ENCODE peak calls at places on chromosomes 16 and 17, in six cellular contexts. R is H9, L is IMR-90, U is neuronal stem cell, W is H1, A is trophoblast cell. J is an unnamed sample.
A peak's percentile ranks its signal among the peaks of the same experiment; 100 is the strongest.

GRCh38 chr17:34370997-34371395 is 8.0 kb upstream of the CCL1 start:
- DNase-seq in U (no peak), A (no peak), W (no peak), L (peak; percentile 12), R (peak; percentile 8), J (no peak)

GRCh38 chr17:31488264-31488981 is 96.9 kb downstream of the RAB11FIP4 start:
- DNase-seq in A (no peak), W (no peak), R (peak; percentile 61), L (no peak), U (no peak), J (no peak)

GRCh38 chr16:87123356-87124001 is 193.7 kb downstream of the C16orf95 start:
- DNase-seq in W (no peak), U (no peak), L (no peak), R (no peak), A (no peak), J (peak; percentile 42)

GRCh38 chr17:47237841-47238240 is 15.8 kb upstream of the ITGB3 start:
- DNase-seq in U (no peak), R (no peak), A (no peak), W (no peak), L (no peak), J (no peak)

GRCh38 chr16:35525979-35526590 is 2066.7 kb downstream of the TP53TG3F start:
- DNase-seq in U (no peak), L (no peak), W (no peak), R (no peak), A (no peak), J (no peak)

GRCh38 chr17:50631195-50631907 is 3.3 kb upstream of the ABCC3 start:
- DNase-seq in A (no peak), L (no peak), U (no peak), R (no peak), W (no peak), J (no peak)

GRCh38 chr17:29566473-29567361 is at the start of gene ABHD15:
- DNase-seq in A (peak; percentile 70), L (peak; percentile 59), U (peak; percentile 55), R (peak; percentile 65), W (peak; percentile 81), J (peak; percentile 78)

GRCh38 chr16:888901-889570 is 81.7 kb downstream of the LMF1 start:
- DNase-seq in A (no peak), L (no peak), U (no peak), W (no peak), R (no peak), J (no peak)

GRCh38 chr17:78208486-78208885 is 5.6 kb upstream of the BIRC5 start:
- DNase-seq in U (no peak), W (no peak), L (no peak), A (no peak), R (no peak), J (no peak)

GRCh38 chr16:80147021-80147680 is 393.6 kb upstream of the DYNLRB2 start:
- DNase-seq in U (no peak), A (no peak), R (no peak), W (no peak), L (no peak), J (no peak)

GRCh38 chr17:57380055-57380356 is 123.7 kb downstream of the MSI2 start:
- DNase-seq in L (no peak), R (no peak), W (no peak), A (no peak), U (no peak), J (no peak)

GRCh38 chr17:50603340-50603739 is 31.3 kb upstream of the ABCC3 start:
- DNase-seq in L (no peak), U (no peak), W (no peak), R (peak; percentile 77), A (peak; percentile 22), J (no peak)

GRCh38 chr17:488993-489757 is 136.6 kb upstream of the RPH3AL start:
- DNase-seq in A (no peak), R (peak; percentile 68), W (no peak), L (peak; percentile 20), U (peak; percentile 51), J (peak; percentile 61)

GRCh38 chr17:76675648-76676047 is 32.1 kb upstream of the ST6GALNAC1 start:
- DNase-seq in L (no peak), A (no peak), R (no peak), U (no peak), W (no peak), J (no peak)

GRCh38 chr17:76672892-76673291 is 29.3 kb upstream of the ST6GALNAC1 start:
- DNase-seq in W (no peak), A (no peak), L (no peak), U (no peak), R (no peak), J (no peak)

GRCh38 chr17:76676629-76677028 is 33.1 kb upstream of the ST6GALNAC1 start:
- DNase-seq in R (no peak), L (no peak), W (no peak), A (no peak), U (no peak), J (no peak)

GRCh38 chr17:76673729-76674128 is 30.2 kb upstream of the ST6GALNAC1 start:
- DNase-seq in L (no peak), R (no peak), A (no peak), W (no peak), U (no peak), J (no peak)

GRCh38 chr17:76674600-76674999 is 31.0 kb upstream of the ST6GALNAC1 start:
- DNase-seq in R (no peak), U (no peak), A (no peak), L (no peak), W (no peak), J (no peak)
- H3K4me1 ChIP-seq in R (peaks cover 5% of the 10 kb centered on the region), U (peaks cover 6% of the 10 kb centered on the region), A (peaks cover 6% of the 10 kb centered on the region), L (peaks cover 8% of the 10 kb centered on the region), W (peaks cover 10% of the 10 kb centered on the region), J (peaks cover 9% of the 10 kb centered on the region)

GRCh38 chr17:61469474-61469873 is 17.3 kb downstream of the TBX4 start:
- DNase-seq in R (no peak), L (no peak), U (no peak), W (no peak), A (no peak), J (no peak)

GRCh38 chr17:61470530-61471136 is 18.4 kb downstream of the TBX4 start:
- DNase-seq in A (peak; percentile 10), W (no peak), U (no peak), R (peak; percentile 61), L (no peak), J (no peak)

GRCh38 chr17:61467416-61468262 is 15.4 kb downstream of the TBX4 start:
- DNase-seq in R (peak; percentile 84), L (peak; percentile 52), U (no peak), W (peak; percentile 94), A (no peak), J (peak; percentile 54)

GRCh38 chr17:61468263-61468907 is 16.2 kb downstream of the TBX4 start:
- DNase-seq in R (no peak), A (no peak), U (no peak), W (no peak), L (peak; percentile 79), J (peak; percentile 52)

DNA sequence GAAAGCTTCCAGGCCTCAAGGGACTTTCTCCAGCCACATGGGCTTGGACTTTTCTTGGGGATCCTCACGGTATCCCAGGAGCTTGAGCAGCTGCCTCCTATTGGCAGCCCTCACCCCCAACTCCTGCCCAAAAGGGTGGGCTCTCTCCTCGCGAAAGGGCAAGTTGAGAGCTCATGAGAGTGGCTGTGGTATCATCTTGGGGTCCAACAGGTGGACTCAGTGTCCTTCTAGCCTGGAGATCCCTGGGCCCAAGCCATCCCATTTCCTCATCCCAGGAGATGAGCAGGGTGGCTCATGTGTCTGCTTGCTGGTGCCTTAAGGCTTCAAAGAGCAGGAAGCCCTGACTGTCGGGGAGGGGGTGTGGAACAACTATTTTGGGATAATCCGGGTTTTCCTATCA is 17.7 kb downstream of the TBX4 start:
- DNase-seq in R (peak; percentile 25), A (no peak), W (no peak), L (no peak), U (no peak), J (no peak)
- H4K91ac ChIP-seq in R (no peak overlapping the region), A (no peak overlapping the region), W (no peak overlapping the region), L (no peak overlapping the region), U (no peak overlapping the region), J (no peak overlapping the region)

GRCh38 chr17:8857919-8858318 is 9.6 kb downstream of the PIK3R6 start:
- DNase-seq in U (no peak), W (no peak), A (peak; percentile 35), R (peak; percentile 75), L (peak; percentile 42), J (no peak)

GRCh38 chr17:8859804-8860430 is 7.6 kb downstream of the PIK3R6 start:
- DNase-seq in A (no peak), U (no peak), W (no peak), R (peak; percentile 26), L (no peak), J (no peak)

GRCh38 chr17:8856869-8857575 is 10.5 kb downstream of the PIK3R6 start:
- DNase-seq in W (no peak), U (no peak), R (peak; percentile 22), A (no peak), L (no peak), J (no peak)

GRCh38 chr17:8861482-8862181 is 5.8 kb downstream of the PIK3R6 start:
- DNase-seq in L (no peak), U (no peak), A (no peak), W (no peak), R (peak; percentile 23), J (no peak)

GRCh38 chr17:8859029-8859803 is 8.3 kb downstream of the PIK3R6 start:
- DNase-seq in R (peak; percentile 31), L (peak; percentile 8), W (no peak), A (peak; percentile 62), U (no peak), J (peak; percentile 11)
- H2BK5ac ChIP-seq in R (no peak overlapping the region), L (no peak overlapping the region), W (peak overlapping the region; percentile 18), A (no peak overlapping the region), U (no peak overlapping the region), J (peak overlapping the region; percentile 35)

GRCh38 chr17:75396025-75396424 is 9.5 kb downstream of the GRB2 start:
- DNase-seq in L (no peak), A (no peak), W (no peak), R (no peak), U (no peak), J (no peak)

GRCh38 chr17:75394332-75394918 is 11.1 kb downstream of the GRB2 start:
- DNase-seq in U (no peak), A (no peak), R (no peak), W (peak; percentile 53), L (no peak), J (peak; percentile 24)

GRCh38 chr17:75390982-75391381 is 14.5 kb downstream of the GRB2 start:
- DNase-seq in R (no peak), U (no peak), A (no peak), W (no peak), L (peak; percentile 39), J (no peak)

GRCh38 chr17:75393523-75394331 is 11.8 kb downstream of the GRB2 start:
- DNase-seq in R (peak; percentile 100), U (peak; percentile 98), W (peak; percentile 98), L (peak; percentile 98), A (peak; percentile 93), J (peak; percentile 99)

GRCh38 chr17:75392559-75392958 is 12.9 kb downstream of the GRB2 start:
- DNase-seq in U (no peak), L (no peak), A (no peak), R (no peak), W (no peak), J (no peak)
- H3K4me1 ChIP-seq in U (peaks cover 9% of the 10 kb centered on the region), L (no peaks in the 10 kb centered on the region), A (peaks cover 2% of the 10 kb centered on the region), R (no peaks in the 10 kb centered on the region), W (peaks cover 4% of the 10 kb centered on the region), J (peaks cover 5% of the 10 kb centered on the region)

J was measured in mesenchymal stem cell.